ENCODE peak calls at places on chromosomes 6 and 20, in eight cellular contexts. M, N, U, R, A, J, E and H are unnamed samples. For H3K4me1 and H3K27me3, the result is how much of the 10 kb centered on the place peaks cover.

GRCh38 chr6:157954150-157955117 is 27.2 kb upstream of the SYNJ2 start:
- DNase-seq in A (no peak), R (peak), N (no peak), U (no peak), E (no peak), M (peak), J (peak), H (no peak)

GRCh38 chr20:2237059-2237458 is 58.7 kb upstream of the TGM3 start:
- DNase-seq in R (peak), J (peak), A (peak), U (no peak), M (peak), N (no peak), E (no peak), H (no peak)

GRCh38 chr6:7590918-7591302 is 912 bp downstream of the SNRNP48 start:
- DNase-seq in A (no peak), R (peak), U (no peak), N (no peak), E (no peak), J (peak), M (peak), H (no peak)

GRCh38 chr6:54050750-54051149 is 60.5 kb upstream of the MLIP start:
- DNase-seq in R (no peak), U (no peak), N (no peak), M (no peak), E (no peak), A (no peak), J (peak), H (no peak)

GRCh38 chr6:144793744-144794143 is 508.6 kb downstream of the UTRN start:
- DNase-seq in M (no peak), R (no peak), E (no peak), U (no peak), J (no peak), N (no peak), A (no peak), H (no peak)

GRCh38 chr6:34598725-34599124 is 42.6 kb upstream of the SPDEF start:
- DNase-seq in R (no peak), U (no peak), N (no peak), J (no peak), M (no peak), E (no peak), A (no peak), H (no peak)

GRCh38 chr6:100132005-100132404 is 138.0 kb upstream of the MCHR2 start:
- DNase-seq in M (no peak), N (no peak), J (no peak), A (no peak), E (no peak), R (no peak), U (no peak), H (no peak)

GRCh38 chr6:33299237-33299944 is 649 bp upstream of the RGL2 start:
- DNase-seq in M (peak), N (peak), R (peak), U (peak), A (peak), E (peak), J (peak), H (peak)

GRCh38 chr6:139841794-139842215 is 467.4 kb upstream of the CITED2 start:
- DNase-seq in E (peak), J (no peak), N (no peak), U (no peak), A (no peak), R (no peak), M (no peak), H (no peak)

GRCh38 chr6:147954938-147955337 is 387.7 kb upstream of the SASH1 start:
- DNase-seq in A (no peak), J (no peak), E (no peak), M (no peak), U (no peak), N (no peak), R (no peak), H (no peak)

GRCh38 chr20:17655286-17655651 is 26.8 kb downstream of the RRBP1 start:
- DNase-seq in U (no peak), J (no peak), M (no peak), E (no peak), R (no peak), N (no peak), A (peak), H (no peak)

GRCh38 chr6:119445666-119446622 is 96.4 kb upstream of the MAN1A1 start:
- DNase-seq in J (no peak), R (no peak), E (no peak), A (peak), U (no peak), M (peak), N (no peak), H (no peak)

GRCh38 chr6:80767808-80768207 is 661.3 kb downstream of the BCKDHB start:
- DNase-seq in J (no peak), N (no peak), U (no peak), M (peak), E (no peak), R (peak), A (peak), H (no peak)

GRCh38 chr6:73521351-73522254 is 771 bp upstream of the EEF1A1 start:
- DNase-seq in R (peak), A (peak), J (no peak), U (peak), M (no peak), N (no peak), E (peak), H (peak)

GRCh38 chr20:57395111-57395959 is 4.1 kb downstream of the RBM38 start:
- DNase-seq in A (peak), R (peak), U (no peak), E (peak), N (no peak), J (peak), M (peak), H (peak)

GRCh38 chr20:6162239-6162638 is 39.4 kb upstream of the FERMT1 start:
- DNase-seq in U (no peak), R (peak), N (no peak), A (no peak), M (no peak), E (no peak), J (no peak), H (no peak)

GRCh38 chr20:43969501-43969900 is 54.8 kb downstream of the TOX2 start:
- DNase-seq in A (no peak), R (peak), M (no peak), E (no peak), U (no peak), J (no peak), N (peak), H (no peak)

GRCh38 chr6:108947114-108947854 is 99.1 kb downstream of the ARMC2 start:
- DNase-seq in E (no peak), J (no peak), R (no peak), U (no peak), N (no peak), M (peak), A (peak), H (no peak)

GRCh38 chr6:80742481-80742880 is 636.0 kb downstream of the BCKDHB start:
- DNase-seq in J (peak), R (no peak), E (peak), N (no peak), M (no peak), U (no peak), A (no peak), H (peak)

GRCh38 chr20:431012-431904 is 23.2 kb downstream of the RBCK1 start:
- DNase-seq in J (peak), A (peak), N (peak), M (peak), R (peak), U (no peak), E (peak), H (peak)

GRCh38 chr6:33630014-33630413 is 8.9 kb downstream of the ITPR3 start:
- DNase-seq in U (no peak), R (no peak), A (peak), N (peak), E (no peak), J (no peak), M (no peak), H (no peak)

GRCh38 chr6:127716425-127716930 is 139.5 kb downstream of the C6orf58 start:
- DNase-seq in J (no peak), E (no peak), A (no peak), N (no peak), U (no peak), R (no peak), M (no peak), H (no peak)

GRCh38 chr6:64012351-64013060 is 376.9 kb downstream of the PHF3 start:
- DNase-seq in R (peak), U (no peak), A (no peak), N (no peak), E (peak), M (no peak), J (peak), H (peak)

GRCh38 chr6:28384143-28384533 is 15.4 kb downstream of the ZSCAN12 start:
- DNase-seq in A (no peak), R (no peak), U (no peak), E (no peak), J (no peak), N (no peak), M (no peak), H (no peak)
- H3K4me3 ChIP-seq in A (no peak), R (no peak), U (no peak), E (peak), J (peak), N (no peak), M (no peak), H (no peak)

DNA sequence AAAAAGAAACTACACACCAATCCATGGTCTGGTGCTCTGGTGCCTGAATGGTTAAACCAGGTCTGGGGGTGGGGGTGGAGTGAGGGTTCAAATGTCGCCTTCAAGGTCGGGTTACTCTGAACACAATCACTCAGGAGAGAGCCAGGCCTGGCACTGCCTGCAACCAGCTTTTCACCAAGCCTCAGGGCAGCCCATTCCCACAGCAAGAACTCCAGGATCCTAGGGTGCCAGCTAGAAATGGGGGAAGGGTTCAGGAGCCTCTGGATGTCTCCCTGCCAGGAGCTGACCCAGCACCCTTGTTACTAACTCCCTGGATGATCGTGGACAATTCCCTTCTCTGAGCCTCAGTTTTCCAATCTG is 6.7 kb downstream of the SDC4 start:
- DNase-seq in R (no peak), J (no peak), A (no peak), N (no peak), E (no peak), U (no peak), M (no peak), H (no peak)
- H3K4me1 ChIP-seq in R (half or more), J (half or more), A (half or more), N (under half), E (under half), U (half or more), M (half or more), H (under half)

GRCh38 chr20:53179749-53180148 is 207.6 kb downstream of the TSHZ2 start:
- DNase-seq in N (no peak), A (no peak), M (no peak), E (no peak), U (no peak), R (no peak), J (no peak), H (no peak)
- H3K27me3 ChIP-seq in N (under half), A (under half), M (half or more), E (under half), U (under half), R (under half), J (under half), H (under half)

GRCh38 chr20:33859751-33860150 is 48.6 kb downstream of the CHMP4B start:
- DNase-seq in U (no peak), R (no peak), A (peak), M (no peak), J (no peak), E (no peak), N (no peak), H (no peak)
- H3K4me3 ChIP-seq in U (no peak), R (no peak), A (no peak), M (no peak), J (no peak), E (no peak), N (no peak), H (no peak)

DNA sequence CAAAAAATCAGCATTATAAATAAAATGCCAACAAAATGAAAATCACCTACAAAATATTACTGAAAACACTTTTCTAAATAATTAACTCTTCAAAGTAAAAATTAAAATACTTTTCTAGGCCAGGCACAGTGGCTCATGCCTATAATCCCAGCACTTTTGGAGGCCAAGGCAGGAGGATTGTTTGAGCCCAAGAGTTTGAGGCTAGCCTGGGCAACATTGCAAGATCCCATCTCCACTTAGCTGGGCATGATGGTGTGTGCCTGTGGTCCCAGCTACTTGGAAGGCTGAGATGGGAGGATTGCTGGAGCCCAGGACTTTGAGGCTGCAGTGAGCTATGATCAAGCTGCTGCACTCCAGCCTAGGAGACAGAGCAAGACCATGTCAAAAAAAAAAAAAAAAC is 6.4 kb downstream of the SERPINB9 start:
- DNase-seq in N (no peak), A (no peak), R (no peak), U (no peak), E (no peak), M (no peak), J (no peak), H (no peak)
- H3K4me1 ChIP-seq in N (under half), A (under half), R (under half), U (under half), E (under half), M (under half), J (under half), H (under half)

GRCh38 chr20:54267510-54268003 is 59.7 kb downstream of the PFDN4 start:
- DNase-seq in J (peak), U (no peak), A (no peak), M (peak), E (no peak), R (no peak), N (peak), H (no peak)
- H3K27me3 ChIP-seq in J (under half), U (under half), A (under half), M (under half), E (under half), R (under half), N (under half), H (under half)

DNA sequence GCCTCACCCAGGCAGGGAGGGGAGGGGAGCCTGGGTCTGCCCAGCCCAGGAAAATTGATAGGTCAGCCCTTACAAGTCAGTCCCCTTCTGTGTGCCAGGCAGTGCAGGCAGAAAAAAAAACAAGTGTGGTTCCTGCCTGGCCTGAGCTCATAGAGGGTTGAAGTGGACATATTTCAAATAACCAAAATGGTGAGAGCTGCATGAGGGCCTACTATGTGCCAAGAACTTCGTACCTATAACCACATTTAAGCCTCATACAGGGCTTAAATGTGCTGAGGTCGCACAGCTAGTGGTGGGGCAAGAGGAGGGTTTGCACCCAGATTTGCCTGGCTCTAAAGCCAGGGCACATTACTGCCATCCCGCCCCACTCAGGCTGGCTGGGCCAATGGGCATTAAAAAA is 6.9 kb upstream of the NOL4L start:
- DNase-seq in E (no peak), U (no peak), A (no peak), J (no peak), N (no peak), M (no peak), R (no peak), H (no peak)
- H3K4me3 ChIP-seq in E (no peak), U (no peak), A (no peak), J (no peak), N (no peak), M (no peak), R (no peak), H (no peak)